ENCODE peak calls at places on chromosomes 4 and X, in seven cellular contexts. One of them, this sample, is unnamed.

GRCh38 chrX:53674581-53674980 is 11.9 kb downstream of the HUWE1 start:
- DNase-seq in nephron progenitor cell: no peak
- DNase-seq in substantia nigra: no peak
- DNase-seq in transverse colon: no peak
- DNase-seq in small intestine: no peak
- DNase-seq in tibial nerve: no peak
- DNase-seq in endothelial cell: no peak
- DNase-seq in this sample: no peak

GRCh38 chr4:138562544-138562961 is 320.4 kb upstream of the SLC7A11 start:
- DNase-seq in nephron progenitor cell: no peak
- DNase-seq in endothelial cell: no peak
- DNase-seq in tibial nerve: no peak
- DNase-seq in transverse colon: no peak
- DNase-seq in substantia nigra: no peak
- DNase-seq in small intestine: no peak
- DNase-seq in this sample: no peak

GRCh38 chr4:100736651-100737450 is 219.0 kb upstream of the EMCN start:
- DNase-seq in endothelial cell: no peak
- DNase-seq in substantia nigra: no peak
- DNase-seq in tibial nerve: peak; percentile 15
- DNase-seq in small intestine: peak; percentile 14
- DNase-seq in nephron progenitor cell: no peak
- DNase-seq in transverse colon: no peak
- DNase-seq in this sample: peak; percentile 19

GRCh38 chr4:1373892-1374705 is 27.1 kb downstream of the UVSSA start:
- DNase-seq in transverse colon: no peak
- DNase-seq in substantia nigra: no peak
- DNase-seq in tibial nerve: no peak
- DNase-seq in endothelial cell: no peak
- DNase-seq in small intestine: no peak
- DNase-seq in nephron progenitor cell: no peak
- DNase-seq in this sample: no peak

GRCh38 chr4:165548702-165549101 is 169.9 kb downstream of the CPE start:
- DNase-seq in small intestine: no peak
- DNase-seq in endothelial cell: no peak
- DNase-seq in nephron progenitor cell: no peak
- DNase-seq in tibial nerve: no peak
- DNase-seq in transverse colon: no peak
- DNase-seq in substantia nigra: no peak
- DNase-seq in this sample: no peak

GRCh38 chr4:186932196-186932595 is 208.5 kb upstream of the FAT1 start:
- DNase-seq in small intestine: no peak
- DNase-seq in nephron progenitor cell: no peak
- DNase-seq in transverse colon: no peak
- DNase-seq in tibial nerve: no peak
- DNase-seq in substantia nigra: no peak
- DNase-seq in endothelial cell: no peak
- DNase-seq in this sample: peak; percentile 80

GRCh38 chr4:65508169-65508568 is 162.1 kb downstream of the EPHA5 start:
- DNase-seq in substantia nigra: no peak
- DNase-seq in nephron progenitor cell: no peak
- DNase-seq in small intestine: no peak
- DNase-seq in endothelial cell: no peak
- DNase-seq in transverse colon: no peak
- DNase-seq in tibial nerve: no peak
- DNase-seq in this sample: peak; percentile 68

GRCh38 chr4:184854673-184855072 is 28.9 kb upstream of the ACSL1 start:
- DNase-seq in endothelial cell: no peak
- DNase-seq in transverse colon: peak; percentile 14
- DNase-seq in nephron progenitor cell: no peak
- DNase-seq in tibial nerve: peak; percentile 12
- DNase-seq in small intestine: no peak
- DNase-seq in substantia nigra: no peak
- DNase-seq in this sample: no peak

GRCh38 chrX:77415161-77415560 is 32.0 kb upstream of the FGF16 start:
- DNase-seq in endothelial cell: no peak
- DNase-seq in small intestine: no peak
- DNase-seq in substantia nigra: no peak
- DNase-seq in nephron progenitor cell: no peak
- DNase-seq in transverse colon: no peak
- DNase-seq in tibial nerve: no peak
- DNase-seq in this sample: peak; percentile 9

GRCh38 chr4:102324725-102325124 is 20.6 kb downstream of the SLC39A8 start:
- DNase-seq in transverse colon: no peak
- DNase-seq in substantia nigra: no peak
- DNase-seq in endothelial cell: no peak
- DNase-seq in small intestine: no peak
- DNase-seq in nephron progenitor cell: no peak
- DNase-seq in tibial nerve: no peak
- DNase-seq in this sample: no peak

GRCh38 chr4:94947681-94948108 is 189.9 kb downstream of the BMPR1B start:
- DNase-seq in transverse colon: no peak
- DNase-seq in substantia nigra: no peak
- DNase-seq in nephron progenitor cell: no peak
- DNase-seq in endothelial cell: no peak
- DNase-seq in tibial nerve: no peak
- DNase-seq in small intestine: no peak
- DNase-seq in this sample: no peak

GRCh38 chr4:3659131-3659530 is 107.1 kb upstream of the ADRA2C start:
- DNase-seq in tibial nerve: no peak
- DNase-seq in small intestine: no peak
- DNase-seq in nephron progenitor cell: no peak
- DNase-seq in transverse colon: no peak
- DNase-seq in endothelial cell: no peak
- DNase-seq in substantia nigra: no peak
- DNase-seq in this sample: no peak

GRCh38 chr4:1981251-1982055 is 27.3 kb downstream of the NELFA start:
- DNase-seq in tibial nerve: no peak
- DNase-seq in endothelial cell: no peak
- DNase-seq in substantia nigra: no peak
- DNase-seq in transverse colon: peak; percentile 55
- DNase-seq in small intestine: peak; percentile 44
- DNase-seq in nephron progenitor cell: peak; percentile 37
- DNase-seq in this sample: no peak

GRCh38 chr4:170773709-170774273 is 684.0 kb upstream of the AADAT start:
- DNase-seq in nephron progenitor cell: no peak
- DNase-seq in substantia nigra: no peak
- DNase-seq in transverse colon: no peak
- DNase-seq in endothelial cell: no peak
- DNase-seq in tibial nerve: no peak
- DNase-seq in small intestine: no peak
- DNase-seq in this sample: no peak

GRCh38 chr4:25367004-25367621 is 9.9 kb upstream of the ANAPC4 start:
- DNase-seq in transverse colon: no peak
- DNase-seq in tibial nerve: no peak
- DNase-seq in small intestine: peak; percentile 56
- DNase-seq in substantia nigra: no peak
- DNase-seq in nephron progenitor cell: no peak
- DNase-seq in endothelial cell: no peak
- DNase-seq in this sample: peak; percentile 65

GRCh38 chr4:19806865-19807264 is 444.8 kb upstream of the SLIT2 start:
- DNase-seq in substantia nigra: no peak
- DNase-seq in endothelial cell: no peak
- DNase-seq in small intestine: no peak
- DNase-seq in nephron progenitor cell: no peak
- DNase-seq in transverse colon: no peak
- DNase-seq in tibial nerve: no peak
- DNase-seq in this sample: no peak

GRCh38 chr4:169024762-169025161 is 14.7 kb upstream of the CBR4 start:
- DNase-seq in small intestine: peak; percentile 42
- DNase-seq in nephron progenitor cell: no peak
- DNase-seq in endothelial cell: no peak
- DNase-seq in transverse colon: no peak
- DNase-seq in substantia nigra: no peak
- DNase-seq in tibial nerve: peak; percentile 24
- DNase-seq in this sample: peak; percentile 48

GRCh38 chr4:69224891-69225290 is 10.3 kb upstream of the UGT2B11 start:
- DNase-seq in nephron progenitor cell: no peak
- DNase-seq in small intestine: no peak
- DNase-seq in tibial nerve: no peak
- DNase-seq in substantia nigra: no peak
- DNase-seq in endothelial cell: no peak
- DNase-seq in transverse colon: no peak
- DNase-seq in this sample: no peak

GRCh38 chr4:34181311-34181808 is 2063.0 kb downstream of the ARAP2 start:
- DNase-seq in small intestine: no peak
- DNase-seq in substantia nigra: no peak
- DNase-seq in tibial nerve: no peak
- DNase-seq in transverse colon: no peak
- DNase-seq in nephron progenitor cell: no peak
- DNase-seq in endothelial cell: no peak
- DNase-seq in this sample: peak; percentile 5

GRCh38 chr4:8493484-8493883 is 52.9 kb downstream of the TRMT44 start:
- DNase-seq in small intestine: no peak
- DNase-seq in transverse colon: no peak
- DNase-seq in substantia nigra: no peak
- DNase-seq in nephron progenitor cell: no peak
- DNase-seq in tibial nerve: no peak
- DNase-seq in endothelial cell: no peak
- DNase-seq in this sample: no peak

GRCh38 chr4:67712650-67713530 is 11.9 kb upstream of the UBA6 start:
- DNase-seq in tibial nerve: no peak
- DNase-seq in small intestine: no peak
- DNase-seq in substantia nigra: no peak
- DNase-seq in transverse colon: no peak
- DNase-seq in nephron progenitor cell: no peak
- DNase-seq in endothelial cell: no peak
- DNase-seq in this sample: no peak

GRCh38 chr4:127698789-127699200 is 31.4 kb upstream of the SLC25A31 start:
- DNase-seq in substantia nigra: no peak
- DNase-seq in transverse colon: no peak
- DNase-seq in nephron progenitor cell: no peak
- DNase-seq in endothelial cell: no peak
- DNase-seq in small intestine: no peak
- DNase-seq in tibial nerve: no peak
- DNase-seq in this sample: no peak